ENCODE peak calls at places on chromosomes 5 and 9, in ten cellular contexts. R is fibroblast of lung; X is tibial artery; I is Panc1; E is naive thymus-derived CD4-positive, alpha-beta T cell; N is psoas muscle; L is transverse colon; U is OCI-LY7; P is lower lobe of right lung; W is hepatocyte. T is an unnamed sample. For H3K9me3, the result is how much of the 10 kb centered on the place peaks cover.

GRCh38 chr9:99870126-99870525 is 36.3 kb upstream of the STX17 start:
- DNase-seq in X (no peak), L (no peak), U (no peak), I (no peak), E (no peak), N (no peak), P (no peak), W (no peak), R (no peak), T (no peak)

GRCh38 chr9:108474356-108474755 is 381.4 kb downstream of the ACTL7B start:
- DNase-seq in X (no peak), U (no peak), P (no peak), I (no peak), N (no peak), R (no peak), W (no peak), E (no peak), L (no peak), T (no peak)

GRCh38 chr5:71737931-71738539 is 19.0 kb downstream of the CARTPT start:
- DNase-seq in E (no peak), U (no peak), X (no peak), I (no peak), L (no peak), N (no peak), R (no peak), P (no peak), W (no peak), T (no peak)

GRCh38 chr5:35012796-35013195 is 35.0 kb downstream of the AGXT2 start:
- DNase-seq in P (no peak), R (no peak), L (no peak), W (no peak), U (no peak), E (no peak), X (no peak), I (no peak), N (peak), T (no peak)

GRCh38 chr5:154647760-154648143 is 107.4 kb upstream of the LARP1 start:
- DNase-seq in R (no peak), N (no peak), E (no peak), P (no peak), U (no peak), I (no peak), L (no peak), X (no peak), W (peak), T (no peak)

GRCh38 chr5:149410721-149411432 is 31.8 kb upstream of the IL17B start:
- DNase-seq in E (no peak), W (no peak), L (no peak), U (no peak), I (no peak), P (no peak), X (no peak), N (no peak), R (peak), T (no peak)

GRCh38 chr9:138024131-138024530 is 146.5 kb downstream of the CACNA1B start:
- DNase-seq in P (no peak), I (no peak), X (no peak), U (no peak), R (no peak), L (no peak), N (peak), E (no peak), W (no peak), T (no peak)

GRCh38 chr9:13569706-13570423 is 290.4 kb upstream of the MPDZ start:
- DNase-seq in W (no peak), E (no peak), R (peak), L (no peak), N (no peak), X (no peak), P (no peak), U (no peak), I (no peak), T (no peak)

GRCh38 chr5:127203818-127204217 is 86.8 kb upstream of the MEGF10 start:
- DNase-seq in N (no peak), W (no peak), L (no peak), X (no peak), I (no peak), R (peak), U (no peak), P (no peak), E (no peak), T (no peak)

GRCh38 chr5:119168401-119168800 is 97.5 kb downstream of the DMXL1 start:
- DNase-seq in W (no peak), E (no peak), R (peak), I (no peak), U (no peak), L (no peak), P (no peak), N (no peak), X (no peak), T (no peak)

GRCh38 chr9:35680331-35681105 is 6.8 kb downstream of the CA9 start:
- DNase-seq in L (no peak), N (no peak), P (no peak), E (no peak), W (no peak), I (no peak), U (peak), X (no peak), R (peak), T (no peak)

GRCh38 chr9:112130997-112131396 is 44.1 kb downstream of the SUSD1 start:
- DNase-seq in X (no peak), I (no peak), R (no peak), E (no peak), L (no peak), N (no peak), W (peak), U (no peak), P (no peak), T (no peak)

GRCh38 chr5:11909471-11909870 is 5.2 kb upstream of the CTNND2 start:
- DNase-seq in N (no peak), L (no peak), R (no peak), W (no peak), U (no peak), E (no peak), X (no peak), I (no peak), P (no peak), T (no peak)

DNA sequence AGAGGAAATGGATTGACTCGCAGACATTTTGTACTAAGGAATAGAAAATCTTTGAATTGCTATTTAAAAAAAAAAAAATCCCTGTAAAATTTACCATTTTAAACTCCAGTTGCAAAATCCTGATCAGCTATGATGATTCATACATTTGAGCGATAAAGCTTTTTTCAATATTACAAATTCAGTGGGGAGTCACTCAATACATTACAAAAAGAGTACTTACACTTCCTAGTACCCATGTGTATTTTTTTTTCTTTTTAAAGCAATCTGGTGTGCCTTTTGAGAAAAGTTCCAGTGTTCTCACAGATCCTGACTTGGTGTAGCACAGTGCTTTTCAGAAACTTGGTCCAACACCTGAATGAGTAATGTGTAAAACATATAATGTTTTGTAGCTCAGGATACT is 54.3 kb downstream of the PIK3R1 start:
- DNase-seq in U (no peak), P (no peak), L (no peak), I (no peak), W (no peak), R (peak), X (no peak), E (no peak), N (no peak), T (no peak)
- H3K27ac ChIP-seq in U (no peak), P (no peak), L (peak), I (no peak), W (no peak), R (no peak), X (peak), E (no peak), N (no peak), T (no peak)

GRCh38 chr5:31757813-31758212 is 118.9 kb downstream of the PDZD2 start:
- DNase-seq in P (no peak), R (no peak), I (no peak), W (peak), N (no peak), X (no peak), U (no peak), E (no peak), L (no peak), T (no peak)

GRCh38 chr5:31759925-31760324 is 121.0 kb downstream of the PDZD2 start:
- DNase-seq in U (no peak), E (no peak), N (no peak), R (no peak), P (no peak), I (no peak), L (no peak), W (no peak), X (no peak), T (no peak)

GRCh38 chr5:31755299-31756053 is 116.5 kb downstream of the PDZD2 start:
- DNase-seq in I (no peak), W (no peak), R (no peak), E (no peak), X (no peak), P (no peak), U (no peak), L (no peak), N (no peak), T (no peak)

GRCh38 chr5:31761877-31762276 is 122.9 kb downstream of the PDZD2 start:
- DNase-seq in R (no peak), I (no peak), U (no peak), N (no peak), E (no peak), W (no peak), P (no peak), L (no peak), X (no peak), T (no peak)

DNA sequence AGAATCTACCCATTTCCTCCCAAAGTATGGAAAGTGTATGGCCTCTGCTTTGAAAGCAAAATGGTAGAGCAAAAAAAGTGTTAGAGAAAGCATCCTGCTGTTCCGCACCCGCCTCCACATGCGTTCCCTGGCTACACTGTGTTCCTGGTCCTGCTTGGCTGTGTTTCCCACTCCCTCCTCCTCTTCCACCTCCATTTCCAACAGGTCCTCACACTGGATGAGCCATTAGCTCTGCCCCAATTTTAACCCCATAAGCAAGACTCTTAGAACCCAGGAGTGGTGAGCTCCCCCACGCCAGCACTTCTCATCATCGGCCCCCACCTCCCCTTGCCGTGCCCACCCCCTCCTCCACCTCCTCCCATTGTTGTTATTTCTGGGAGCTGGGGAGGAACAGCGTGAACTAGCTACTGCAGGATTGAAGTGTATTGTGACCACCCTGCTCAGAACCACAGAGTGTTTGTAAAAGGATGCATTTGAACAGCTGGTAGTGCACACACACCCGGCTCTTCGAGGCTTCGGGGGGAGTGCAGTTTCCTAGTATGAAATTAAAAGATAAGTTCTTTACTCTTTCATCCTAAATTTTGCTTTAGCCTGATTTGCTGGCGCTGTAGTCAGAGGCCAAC is 120.0 kb downstream of the PDZD2 start:
- DNase-seq in N (no peak), I (no peak), R (no peak), U (no peak), P (no peak), W (no peak), L (no peak), E (no peak), X (no peak), T (no peak)
- H3K9me3 ChIP-seq in N (under half), I (under half), R (under half), U (under half), P (under half), W (under half), L (under half), E (under half), X (under half), T (under half)

GRCh38 chr5:90899014-90899604 is 340.5 kb downstream of the ADGRV1 start:
- DNase-seq in N (no peak), E (no peak), X (no peak), W (no peak), P (no peak), U (no peak), L (no peak), R (no peak), I (no peak), T (no peak)
- H3K27ac ChIP-seq in N (no peak), E (no peak), X (no peak), W (peak), P (no peak), U (no peak), L (peak), R (no peak), I (no peak), T (no peak)

GRCh38 chr9:135282001-135282731 is 194.7 kb downstream of the OLFM1 start:
- DNase-seq in R (peak), X (no peak), L (peak), U (peak), W (peak), E (peak), P (peak), N (peak), I (no peak), T (no peak)
- H3K9me3 ChIP-seq in R (under half), X (under half), L (under half), U (under half), W (under half), E (under half), P (under half), N (under half), I (under half), T (under half)

GRCh38 chr9:4143951-4144717 is 155.7 kb downstream of the GLIS3 start:
- DNase-seq in N (no peak), L (no peak), P (no peak), R (peak), X (no peak), E (no peak), I (no peak), W (peak), U (no peak), T (no peak)
- H3K27ac ChIP-seq in N (no peak), L (peak), P (no peak), R (peak), X (peak), E (no peak), I (peak), W (peak), U (no peak), T (no peak)

GRCh38 chr5:110008131-110008530 is 318.4 kb downstream of the MAN2A1 start:
- DNase-seq in U (no peak), E (no peak), R (no peak), W (no peak), X (no peak), L (no peak), N (no peak), I (no peak), P (no peak), T (no peak)

GRCh38 chr5:110002652-110003051 is 312.9 kb downstream of the MAN2A1 start:
- DNase-seq in W (no peak), L (no peak), N (no peak), E (no peak), X (no peak), I (no peak), P (no peak), U (no peak), R (peak), T (no peak)

GRCh38 chr5:110013042-110013441 is 323.3 kb downstream of the MAN2A1 start:
- DNase-seq in I (no peak), W (no peak), N (no peak), E (no peak), L (no peak), U (no peak), X (no peak), R (no peak), P (no peak), T (no peak)

GRCh38 chr5:110007101-110007500 is 317.4 kb downstream of the MAN2A1 start:
- DNase-seq in N (no peak), X (no peak), E (no peak), L (no peak), R (no peak), I (no peak), W (no peak), U (no peak), P (no peak), T (no peak)
- H3K9me3 ChIP-seq in N (under half), X (under half), E (under half), L (under half), R (under half), I (under half), W (under half), U (under half), P (under half), T (under half)

DNA sequence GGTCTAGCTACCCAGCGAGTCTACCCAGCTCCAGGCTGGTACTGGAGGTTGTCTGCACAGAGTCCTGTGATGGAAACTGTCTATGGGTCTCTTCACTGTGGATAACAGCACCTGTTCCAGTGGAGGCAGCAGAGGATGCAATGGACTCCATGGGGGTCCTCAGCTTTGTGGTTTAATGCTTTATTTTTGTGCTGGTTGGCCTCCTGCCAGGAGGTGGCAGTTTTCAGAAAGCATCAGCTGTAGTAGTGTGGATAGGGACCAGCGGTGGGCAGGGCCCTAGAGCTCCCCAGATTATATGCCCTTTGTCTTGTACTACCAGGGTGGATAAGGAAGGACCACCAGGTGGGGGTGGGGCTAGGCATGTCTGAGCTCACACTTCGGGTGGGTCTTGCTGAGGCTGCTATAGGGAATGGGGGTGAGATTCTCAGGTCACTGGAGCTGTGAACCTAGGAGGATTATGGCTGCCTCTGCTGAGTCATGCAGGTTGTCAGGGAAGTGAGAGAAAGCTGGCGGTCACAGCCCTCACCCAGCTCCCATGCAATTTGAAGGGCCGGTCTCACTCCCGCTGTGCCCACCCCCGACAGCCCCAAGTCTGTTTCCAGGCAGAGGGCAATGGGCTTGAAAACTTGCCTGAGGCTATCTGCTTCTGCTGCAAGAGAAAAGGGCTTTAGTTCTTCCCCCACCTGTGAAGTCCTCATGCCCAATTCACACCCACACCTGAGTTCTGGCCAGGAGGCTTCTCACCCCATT is 397.1 kb downstream of the TLE1 start:
- DNase-seq in U (no peak), I (no peak), W (no peak), R (no peak), L (no peak), P (no peak), X (no peak), N (no peak), E (no peak), T (no peak)
- H3K27ac ChIP-seq in U (no peak), I (no peak), W (no peak), R (no peak), L (no peak), P (no peak), X (no peak), N (no peak), E (no peak), T (no peak)

DNA sequence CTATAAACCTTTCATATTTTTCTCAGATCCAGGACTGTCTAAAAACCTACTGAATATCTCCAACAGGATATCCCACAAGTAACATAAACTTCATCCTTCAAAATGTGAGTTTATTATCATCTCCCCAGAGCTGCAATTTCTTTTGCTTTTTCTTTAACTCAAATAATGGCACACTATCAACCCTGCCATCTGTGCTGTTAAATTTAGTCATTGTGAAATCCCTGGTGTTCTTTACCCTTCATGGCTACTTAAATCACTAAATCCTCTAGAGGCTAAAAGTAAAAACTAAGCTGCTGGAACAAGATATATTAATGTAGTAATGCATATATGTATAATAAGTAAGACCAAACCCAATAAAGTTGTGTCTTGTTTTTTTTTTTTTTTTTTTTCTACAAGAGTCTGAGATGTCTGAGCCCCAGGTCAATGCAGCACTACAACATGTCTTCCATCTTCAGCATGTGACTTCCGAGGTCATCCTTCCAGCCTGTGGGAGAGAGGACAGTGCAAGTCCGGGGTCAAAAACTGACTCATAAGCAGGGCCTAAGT is 362.9 kb downstream of the ADGRV1 start:
- DNase-seq in W (no peak), X (no peak), N (no peak), L (no peak), R (no peak), I (no peak), P (no peak), U (no peak), E (no peak), T (no peak)
- H3K9me3 ChIP-seq in W (under half), X (under half), N (under half), L (under half), R (under half), I (under half), P (under half), U (under half), E (under half), T (under half)